ENCODE peak calls at places on chromosome 5, in nine cellular contexts. R, U, K, Z, A, V, B, H and C are unnamed samples.

GRCh38 chr5:37662789-37663475 is 176.9 kb downstream of the GDNF start:
- DNase-seq in R (no peak), U (peak; percentile 55), K (no peak), Z (no peak), A (no peak), V (no peak), B (no peak), H (no peak), C (no peak)

GRCh38 chr5:10627185-10628115 is 63.6 kb downstream of the ANKRD33B start:
- DNase-seq in R (peak; percentile 97), U (peak; percentile 96), K (peak; percentile 88), Z (peak; percentile 98), A (peak; percentile 99), V (peak; percentile 76), B (peak; percentile 98), H (peak; percentile 99), C (peak; percentile 93)

GRCh38 chr5:120096413-120096812 is 367.7 kb upstream of the PRR16 start:
- DNase-seq in R (no peak), U (peak; percentile 59), K (no peak), Z (peak; percentile 64), A (peak; percentile 65), V (no peak), B (no peak), H (no peak), C (no peak)

GRCh38 chr5:80186634-80187033 is 69.2 kb downstream of the SERINC5 start:
- DNase-seq in R (no peak), U (no peak), K (no peak), Z (no peak), A (peak; percentile 92), V (peak; percentile 68), B (no peak), H (no peak), C (peak; percentile 55)

GRCh38 chr5:42929871-42930270 is 110.2 kb downstream of the ANXA2R start:
- DNase-seq in R (no peak), U (no peak), K (no peak), Z (peak; percentile 52), A (peak; percentile 39), V (no peak), B (no peak), H (no peak), C (no peak)

GRCh38 chr5:112146323-112146848 is 272.7 kb downstream of the EPB41L4A start:
- DNase-seq in R (no peak), U (peak; percentile 95), K (no peak), Z (peak; percentile 93), A (peak; percentile 26), V (no peak), B (no peak), H (no peak), C (no peak)

GRCh38 chr5:1161832-1162229 is 39.6 kb upstream of the SLC6A19 start:
- DNase-seq in R (no peak), U (no peak), K (no peak), Z (no peak), A (peak; percentile 81), V (no peak), B (no peak), H (no peak), C (no peak)

GRCh38 chr5:113059232-113059805 is 82.7 kb downstream of the DCP2 start:
- DNase-seq in R (no peak), U (peak; percentile 75), K (no peak), Z (peak; percentile 74), A (no peak), V (no peak), B (peak; percentile 60), H (peak; percentile 87), C (no peak)

GRCh38 chr5:134551891-134552290 is 26.4 kb downstream of the JADE2 start:
- DNase-seq in R (no peak), U (peak; percentile 47), K (no peak), Z (peak; percentile 24), A (peak; percentile 69), V (peak; percentile 77), B (no peak), H (peak; percentile 65), C (no peak)

GRCh38 chr5:78649220-78649700 is 688 bp upstream of the LHFPL2 start:
- DNase-seq in R (no peak), U (peak; percentile 45), K (no peak), Z (no peak), A (peak; percentile 21), V (no peak), B (peak; percentile 58), H (peak; percentile 35), C (peak; percentile 23)

GRCh38 chr5:145471026-145471425 is 364.1 kb downstream of the PRELID2 start:
- DNase-seq in R (no peak), U (no peak), K (no peak), Z (no peak), A (no peak), V (no peak), B (no peak), H (no peak), C (no peak)

GRCh38 chr5:140567136-140567818 is 2.6 kb downstream of the SLC35A4 start:
- DNase-seq in R (no peak), U (no peak), K (no peak), Z (no peak), A (no peak), V (peak; percentile 21), B (no peak), H (no peak), C (no peak)

GRCh38 chr5:180914646-180915045 is 15.7 kb downstream of the BTNL8 start:
- DNase-seq in R (no peak), U (no peak), K (no peak), Z (no peak), A (no peak), V (no peak), B (no peak), H (no peak), C (no peak)

GRCh38 chr5:142078251-142078650 is 30.3 kb upstream of the NDFIP1 start:
- DNase-seq in R (no peak), U (no peak), K (no peak), Z (no peak), A (no peak), V (no peak), B (peak; percentile 12), H (no peak), C (no peak)
- H2AFZ ChIP-seq in R (no peak overlapping the region), U (no peak overlapping the region), K (no peak overlapping the region), Z (no peak overlapping the region), A (no peak overlapping the region), V (no peak overlapping the region), B (no peak overlapping the region), H (no peak overlapping the region), C (no peak overlapping the region)

GRCh38 chr5:72848474-72849428 is 32.3 kb downstream of the TNPO1 start:
- DNase-seq in R (peak; percentile 23), U (peak; percentile 73), K (peak; percentile 51), Z (peak; percentile 29), A (peak; percentile 11), V (peak; percentile 13), B (peak; percentile 77), H (peak; percentile 41), C (peak; percentile 78)

GRCh38 chr5:72847989-72848473 is 31.6 kb downstream of the TNPO1 start:
- DNase-seq in R (peak; percentile 78), U (peak; percentile 98), K (peak; percentile 87), Z (peak; percentile 93), A (peak; percentile 82), V (peak; percentile 88), B (peak; percentile 91), H (peak; percentile 93), C (peak; percentile 90)

GRCh38 chr5:72846483-72846882 is 30.0 kb downstream of the TNPO1 start:
- DNase-seq in R (no peak), U (no peak), K (no peak), Z (no peak), A (no peak), V (no peak), B (no peak), H (no peak), C (no peak)

GRCh38 chr5:72845889-72846288 is 29.4 kb downstream of the TNPO1 start:
- DNase-seq in R (no peak), U (peak; percentile 55), K (no peak), Z (no peak), A (no peak), V (peak; percentile 19), B (no peak), H (no peak), C (no peak)

DNA sequence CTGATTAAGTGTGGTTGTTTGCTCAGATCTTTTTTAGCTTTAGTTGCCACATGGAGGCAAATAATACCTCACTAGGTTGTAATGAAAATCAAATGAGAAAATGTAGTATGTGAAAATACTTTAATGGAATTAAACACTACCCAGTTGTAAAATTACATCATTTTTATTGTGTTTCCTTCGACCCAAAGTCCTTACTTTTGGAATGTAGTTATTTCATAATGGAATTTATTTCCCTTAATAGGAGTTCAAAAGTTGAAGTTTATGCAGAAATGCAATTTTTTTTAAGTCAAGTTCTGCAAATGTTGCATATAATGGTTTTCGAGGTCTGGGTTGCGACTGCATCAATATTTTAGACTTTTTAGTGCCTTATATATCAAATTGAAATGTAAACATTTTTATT is 31.0 kb downstream of the TNPO1 start:
- DNase-seq in R (no peak), U (no peak), K (no peak), Z (no peak), A (no peak), V (no peak), B (no peak), H (no peak), C (no peak)
- H3K27ac ChIP-seq in R (no peak overlapping the region), U (peak overlapping the region; percentile 81), K (no peak overlapping the region), Z (no peak overlapping the region), A (peak overlapping the region; percentile 75), V (no peak overlapping the region), B (no peak overlapping the region), H (peak overlapping the region; percentile 90), C (peak overlapping the region; percentile 93)

DNA sequence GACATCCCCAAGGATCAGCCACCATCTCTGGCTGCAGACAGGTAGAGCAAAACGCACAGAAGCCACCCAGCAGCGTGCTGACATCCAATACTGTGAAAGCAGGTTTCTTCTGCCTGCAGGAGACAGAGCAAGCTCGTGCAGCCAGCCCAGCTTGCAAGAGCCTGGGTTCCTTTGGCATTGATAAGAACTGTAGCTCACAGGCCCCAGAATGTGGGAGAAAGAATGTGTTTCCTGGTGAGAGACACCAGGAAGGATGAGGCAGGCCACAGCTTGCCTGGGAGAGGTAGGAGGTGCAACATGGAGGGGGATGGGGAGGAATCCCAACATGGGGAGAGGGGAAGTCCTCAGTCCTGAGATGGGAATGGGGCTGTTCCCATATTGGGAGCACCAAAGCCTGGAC is 34.0 kb upstream of the ARAP3 start:
- DNase-seq in R (no peak), U (no peak), K (no peak), Z (no peak), A (peak; percentile 18), V (no peak), B (no peak), H (no peak), C (no peak)
- H2AFZ ChIP-seq in R (no peak overlapping the region), U (no peak overlapping the region), K (no peak overlapping the region), Z (no peak overlapping the region), A (no peak overlapping the region), V (no peak overlapping the region), B (no peak overlapping the region), H (no peak overlapping the region), C (no peak overlapping the region)

DNA sequence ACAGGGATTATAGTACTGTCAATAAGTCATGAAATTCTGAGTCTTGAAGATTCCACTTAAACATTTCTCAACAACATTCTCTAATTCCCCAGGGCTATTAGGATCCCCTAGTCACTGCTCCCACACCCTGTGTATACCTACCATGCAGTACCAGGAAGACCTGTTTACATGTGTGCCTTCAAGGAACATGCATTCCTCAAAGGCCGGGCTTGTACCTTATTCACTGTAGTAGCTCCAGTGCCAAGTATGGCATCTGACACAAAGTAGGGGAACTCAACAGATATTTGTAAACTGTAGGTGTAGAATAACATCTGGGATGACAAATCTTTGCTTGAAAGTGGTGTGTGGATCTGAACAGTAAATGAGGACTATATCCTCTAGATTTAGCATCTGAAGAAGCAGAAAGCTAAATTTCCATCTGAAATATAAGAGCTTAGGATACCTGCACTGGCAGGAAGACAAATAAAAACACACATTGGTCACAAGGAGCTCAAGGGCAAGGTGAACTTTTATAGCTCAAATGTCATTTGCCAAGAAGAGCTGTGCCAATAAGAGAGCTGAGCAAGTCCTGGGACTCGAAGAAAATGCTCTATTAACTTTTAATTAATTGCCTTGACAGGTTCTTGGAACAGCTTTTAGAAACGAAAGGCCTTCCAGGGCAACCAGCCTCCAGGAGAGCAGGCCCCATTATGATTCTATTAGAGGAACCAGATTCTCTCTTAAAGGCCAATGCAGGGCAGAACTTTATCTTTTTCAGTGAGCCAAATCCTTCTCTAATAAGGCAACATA is 52.3 kb upstream of the MYOT start:
- DNase-seq in R (no peak), U (no peak), K (no peak), Z (no peak), A (no peak), V (no peak), B (no peak), H (no peak), C (no peak)
- H3K27ac ChIP-seq in R (no peak overlapping the region), U (no peak overlapping the region), K (no peak overlapping the region), Z (no peak overlapping the region), A (no peak overlapping the region), V (no peak overlapping the region), B (no peak overlapping the region), H (no peak overlapping the region), C (no peak overlapping the region)